ENCODE peak calls at places on chromosome 14, in five cellular contexts. L, E, S, N and C are unnamed samples.

GRCh38 chr14:29856516-29856915 is 71.1 kb downstream of the PRKD1 start:
- DNase-seq in L (no peak), E (no peak), S (no peak), N (no peak), C (no peak)

GRCh38 chr14:72775923-72776554 is 117.9 kb downstream of the DPF3 start:
- DNase-seq in L (no peak), E (no peak), S (no peak), N (no peak), C (no peak)

GRCh38 chr14:57712101-57712500 is 153.8 kb downstream of the SLC35F4 start:
- DNase-seq in L (no peak), E (no peak), S (no peak), N (no peak), C (no peak)

GRCh38 chr14:25833341-25834121 is 764.3 kb downstream of the NOVA1 start:
- DNase-seq in L (no peak), E (peak), S (no peak), N (no peak), C (no peak)

GRCh38 chr14:75794615-75795038 is 133.6 kb downstream of the TTLL5 start:
- DNase-seq in L (no peak), E (peak), S (no peak), N (peak), C (peak)

GRCh38 chr14:44982594-44982993 is 20.6 kb downstream of the TOGARAM1 start:
- DNase-seq in L (no peak), E (peak), S (no peak), N (no peak), C (no peak)

GRCh38 chr14:53953002-53953827 is 3.4 kb downstream of the BMP4 start:
- DNase-seq in L (peak), E (peak), S (no peak), N (peak), C (no peak)

GRCh38 chr14:42994001-42994736 is 1387.5 kb downstream of the LRFN5 start:
- DNase-seq in L (no peak), E (peak), S (no peak), N (peak), C (no peak)

GRCh38 chr14:67166450-67166853 is 22.8 kb upstream of the GARIN2 start:
- DNase-seq in L (no peak), E (peak), S (no peak), N (peak), C (peak)

GRCh38 chr14:88005978-88006851 is 1.3 kb downstream of the GPR65 start:
- DNase-seq in L (no peak), E (peak), S (no peak), N (no peak), C (no peak)

GRCh38 chr14:55913324-55914035 is 204.7 kb upstream of the PELI2 start:
- DNase-seq in L (no peak), E (peak), S (no peak), N (no peak), C (no peak)

GRCh38 chr14:92768795-92769194 is 20.4 kb upstream of the LGMN start:
- DNase-seq in L (no peak), E (no peak), S (no peak), N (no peak), C (no peak)

GRCh38 chr14:31449136-31449535 is 8.2 kb downstream of the DTD2 start:
- DNase-seq in L (no peak), E (no peak), S (no peak), N (no peak), C (no peak)

GRCh38 chr14:51464411-51464810 is 187.3 kb upstream of the FRMD6 start:
- DNase-seq in L (no peak), E (no peak), S (no peak), N (no peak), C (no peak)

GRCh38 chr14:64440494-64440893 is 24.8 kb upstream of the AKAP5 start:
- DNase-seq in L (no peak), E (no peak), S (no peak), N (no peak), C (no peak)